ENCODE peak calls at places on chromosomes 16 and 17, in ten cellular contexts. X is activated naive CD4-positive, alpha-beta T cell treated with anti-CD3 and anti-CD28 coated beads, Interleukin-2, amount 50 U/mL, for 72 hours; F is left cardiac atrium; J is naive thymus-derived CD4-positive, alpha-beta T cell; W is stimulated activated naive B cell treated with anti-CD40 and anti-IgM and Interleukin-4, amounts not matched to agents 10 μg/mL and 1 μg/mL and 100 μg/mL, for 72 hours; R is heart left ventricle; G is heart right ventricle; Y is right cardiac atrium; D is HCT116; H is IMR-90. Z is an unnamed sample.

GRCh38 chr16:265002-265529 is 10.7 kb downstream of the RGS11 start:
- ATAC-seq in J (no peak), X (no peak), Y (no peak), W (no peak), G (no peak), R (no peak), F (no peak), H (no peak), D (no peak), Z (no peak)

GRCh38 chr17:81003711-81004335 is 12.2 kb downstream of the CHMP6 start:
- ATAC-seq in X (peak; percentile 18), J (peak; percentile 43), H (peak; percentile 49), G (peak; percentile 1), W (peak; percentile 46), F (peak; percentile 9), D (no peak), R (no peak), Y (no peak), Z (peak; percentile 20)

GRCh38 chr17:62064029-62064790 is 868 bp downstream of the MED13 start:
- ATAC-seq in Y (no peak), G (no peak), F (peak; percentile 16), X (peak; percentile 21), W (no peak), R (no peak), H (no peak), J (no peak), D (no peak), Z (peak; percentile 37)

GRCh38 chr17:43659823-43660222 is 1.9 kb downstream of the MEOX1 start:
- ATAC-seq in X (no peak), J (no peak), G (no peak), Y (no peak), H (no peak), W (no peak), D (no peak), F (no peak), R (no peak), Z (no peak)

GRCh38 chr17:15452746-15453145 is 14.7 kb downstream of the CDRT4 start:
- ATAC-seq in J (no peak), X (no peak), R (no peak), G (no peak), W (no peak), D (no peak), Y (no peak), F (no peak), H (no peak), Z (no peak)

GRCh38 chr16:19119564-19119963 is 5.8 kb downstream of the ITPRIPL2 start:
- ATAC-seq in W (peak; percentile 13), F (peak; percentile 56), H (peak; percentile 47), J (no peak), X (peak; percentile 61), D (no peak), G (peak; percentile 46), R (peak; percentile 57), Y (peak; percentile 27), Z (peak; percentile 50)

GRCh38 chr17:78883533-78884131 is 19.4 kb downstream of the CEP295NL start:
- ATAC-seq in X (no peak), D (peak; percentile 68), F (peak; percentile 72), G (peak; percentile 68), J (peak; percentile 36), Y (peak; percentile 75), W (peak; percentile 36), H (peak; percentile 76), R (peak; percentile 59), Z (no peak)

GRCh38 chr16:78200623-78201096 is 101.2 kb downstream of the WWOX start:
- ATAC-seq in Y (no peak), F (no peak), R (no peak), G (no peak), X (no peak), D (no peak), J (no peak), H (no peak), W (no peak), Z (no peak)

GRCh38 chr17:77375917-77376651 is 235.3 kb downstream of the SEC14L1 start:
- ATAC-seq in W (no peak), X (peak; percentile 61), J (peak; percentile 63), R (no peak), Y (no peak), F (peak; percentile 1), D (no peak), G (no peak), H (peak; percentile 34), Z (peak; percentile 79)

GRCh38 chr17:31446195-31446967 is 54.9 kb downstream of the RAB11FIP4 start:
- ATAC-seq in H (no peak), G (no peak), J (no peak), W (no peak), R (no peak), F (no peak), X (no peak), D (no peak), Y (no peak), Z (no peak)

GRCh38 chr17:27504188-27504995 is 48.1 kb downstream of the KSR1 start:
- ATAC-seq in J (no peak), G (no peak), Y (no peak), F (peak; percentile 14), W (no peak), X (no peak), D (no peak), H (no peak), R (no peak), Z (no peak)

GRCh38 chr16:87056083-87056482 is 261.1 kb downstream of the C16orf95 start:
- ATAC-seq in J (no peak), Y (no peak), W (no peak), R (peak; percentile 54), D (no peak), F (no peak), G (peak; percentile 17), X (no peak), H (peak; percentile 46), Z (no peak)

GRCh38 chr17:56761387-56761786 is 72.3 kb downstream of the C17orf67 start:
- ATAC-seq in G (no peak), H (no peak), F (no peak), W (peak; percentile 38), X (peak; percentile 60), D (peak; percentile 32), J (no peak), R (no peak), Y (no peak), Z (peak; percentile 53)

Z was measured in activated T-helper 17 cell treated with anti-CD3 and anti-CD28 coated beads, Interleukin-2, amount 50 U/mL, for 72 hours.